ENCODE peak calls at places on chromosomes 3 and 15, in nine cellular contexts. B is cardiac muscle cell, J is epithelial cell of esophagus, W is tibial artery, U is HepG2, Z is GM12878, M is lung, X is GM20000, F is DND-41. L is an unnamed sample.

GRCh38 chr15:99911824-99912223 is 178.6 kb upstream of the LYSMD4 start:
- DNase-seq in M (no peak), J (no peak), W (no peak), F (no peak), B (peak; percentile 76), U (no peak), Z (no peak), X (no peak), L (no peak)

GRCh38 chr3:193240850-193241706 is at the start of gene PLAAT1:
- DNase-seq in U (no peak), X (peak; percentile 53), M (peak; percentile 45), J (peak; percentile 75), B (peak; percentile 76), F (no peak), W (no peak), Z (no peak), L (no peak)

GRCh38 chr15:60464836-60465630 is 13.9 kb downstream of the ICE2 start:
- DNase-seq in J (peak; percentile 19), B (peak; percentile 32), U (no peak), W (no peak), X (no peak), M (no peak), F (no peak), Z (no peak), L (peak; percentile 29)

GRCh38 chr15:84832446-84833040 is 15.4 kb downstream of the ALPK3 start:
- DNase-seq in U (no peak), B (no peak), M (no peak), F (no peak), X (no peak), J (no peak), Z (no peak), W (no peak), L (no peak)

GRCh38 chr15:29822100-29822684 is at the start of gene TJP1:
- DNase-seq in X (peak; percentile 26), U (peak; percentile 39), B (peak; percentile 86), F (no peak), M (peak; percentile 70), Z (no peak), J (peak; percentile 86), W (peak; percentile 75), L (peak; percentile 60)

GRCh38 chr3:120641696-120642246 is 40.3 kb downstream of the HGD start:
- DNase-seq in M (no peak), F (no peak), B (no peak), X (no peak), U (no peak), J (no peak), W (no peak), Z (no peak), L (no peak)

GRCh38 chr3:79558943-79559342 is 208.9 kb downstream of the ROBO1 start:
- DNase-seq in M (no peak), Z (no peak), B (no peak), W (no peak), F (no peak), J (no peak), X (no peak), U (no peak), L (no peak)

GRCh38 chr15:28955160-28955502 is 69.4 kb downstream of the APBA2 start:
- DNase-seq in J (no peak), X (no peak), W (no peak), M (no peak), F (peak; percentile 19), Z (peak; percentile 17), B (peak; percentile 76), U (no peak), L (peak; percentile 46)

GRCh38 chr3:188976407-188976806 is 195.4 kb upstream of the TPRG1 start:
- DNase-seq in B (no peak), Z (no peak), M (no peak), X (no peak), J (peak; percentile 65), F (no peak), U (no peak), W (no peak), L (no peak)

GRCh38 chr3:149618151-149619123 is 39.4 kb downstream of the WWTR1 start:
- DNase-seq in X (no peak), Z (no peak), J (peak; percentile 74), M (no peak), B (peak; percentile 77), F (no peak), W (peak; percentile 73), U (no peak), L (peak; percentile 78)

GRCh38 chr15:56736308-56736707 is 3.0 kb upstream of the ZNF280D start:
- DNase-seq in M (no peak), W (no peak), B (peak; percentile 70), Z (no peak), U (peak; percentile 31), F (no peak), J (peak; percentile 18), X (no peak), L (peak; percentile 56)

GRCh38 chr15:98676586-98677270 is 28.4 kb downstream of the IGF1R start:
- DNase-seq in M (no peak), W (no peak), J (no peak), X (no peak), U (no peak), F (no peak), B (no peak), Z (no peak), L (no peak)

GRCh38 chr3:143313598-143314188 is 194.1 kb downstream of the CHST2 start:
- DNase-seq in F (peak; percentile 77), U (no peak), J (no peak), X (no peak), Z (no peak), M (no peak), B (no peak), W (no peak), L (no peak)

GRCh38 chr15:45147606-45148005 is 17.8 kb downstream of the DUOX1 start:
- DNase-seq in X (no peak), W (no peak), M (no peak), J (no peak), B (no peak), F (no peak), Z (no peak), U (no peak), L (no peak)

GRCh38 chr3:62453448-62453847 is 80.1 kb upstream of the FEZF2 start:
- DNase-seq in J (no peak), Z (no peak), B (no peak), F (no peak), X (no peak), U (no peak), M (no peak), W (no peak), L (no peak)

GRCh38 chr15:89776274-89777072 is at the start of gene MESP2:
- DNase-seq in B (peak; percentile 89), J (peak; percentile 64), W (peak; percentile 84), X (peak; percentile 94), F (no peak), Z (no peak), M (peak; percentile 81), U (peak; percentile 67), L (peak; percentile 52)

GRCh38 chr15:89775815-89776214 is 317 bp upstream of the MESP2 start:
- DNase-seq in Z (no peak), B (no peak), W (no peak), X (no peak), M (no peak), J (no peak), U (no peak), F (no peak), L (no peak)

GRCh38 chr15:89774492-89774891 is 1.6 kb upstream of the MESP2 start:
- DNase-seq in W (no peak), Z (no peak), X (no peak), J (peak; percentile 93), M (no peak), B (no peak), F (no peak), U (no peak), L (no peak)

GRCh38 chr15:89770041-89770440 is 6.1 kb upstream of the MESP2 start:
- DNase-seq in M (no peak), J (no peak), W (no peak), B (peak; percentile 45), U (no peak), F (no peak), X (no peak), Z (no peak), L (no peak)

GRCh38 chr15:89772933-89773583 is 3.1 kb upstream of the MESP2 start:
- DNase-seq in W (no peak), B (no peak), Z (no peak), X (no peak), U (peak; percentile 47), F (no peak), M (no peak), J (peak; percentile 56), L (no peak)
- TF ChIP-seq CTCF in W (no peak), B (peak; percentile 29), Z (peak; percentile 16), X (no peak), U (no peak), F (peak; percentile 23), M (no peak), J (peak; percentile 51), L (peak; percentile 42)

DNA sequence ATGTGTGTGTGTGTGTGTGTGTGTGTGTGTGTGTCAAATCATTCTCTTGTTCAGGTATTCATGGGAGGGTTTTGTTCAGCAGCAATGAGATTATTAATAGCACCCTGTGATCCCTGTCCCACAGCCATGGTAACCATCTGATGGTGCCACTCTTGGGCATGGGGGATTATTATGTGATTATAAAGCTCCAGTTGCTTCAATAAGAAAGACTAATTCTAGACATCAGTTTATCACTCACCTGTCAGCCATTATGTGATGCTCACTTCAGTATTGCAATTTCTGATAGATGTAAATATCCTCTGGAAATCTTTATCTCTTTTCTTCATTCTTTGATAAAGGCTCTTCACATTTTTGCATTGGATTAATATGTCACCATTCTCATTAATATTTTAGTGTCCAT is 145.9 kb upstream of the POU1F1 start:
- DNase-seq in B (no peak), M (no peak), F (no peak), W (no peak), U (no peak), Z (no peak), X (no peak), J (no peak), L (no peak)
- TF ChIP-seq CTCF in B (no peak), M (no peak), F (no peak), W (no peak), U (no peak), Z (no peak), X (no peak), J (no peak), L (no peak)

GRCh38 chr3:85592256-85592655 is 633.5 kb downstream of the CADM2 start:
- DNase-seq in Z (no peak), F (no peak), J (no peak), X (no peak), M (no peak), W (no peak), U (no peak), B (no peak), L (no peak)
- TF ChIP-seq CTCF in Z (no peak), F (no peak), J (no peak), X (no peak), M (no peak), W (no peak), U (no peak), B (no peak), L (no peak)

DNA sequence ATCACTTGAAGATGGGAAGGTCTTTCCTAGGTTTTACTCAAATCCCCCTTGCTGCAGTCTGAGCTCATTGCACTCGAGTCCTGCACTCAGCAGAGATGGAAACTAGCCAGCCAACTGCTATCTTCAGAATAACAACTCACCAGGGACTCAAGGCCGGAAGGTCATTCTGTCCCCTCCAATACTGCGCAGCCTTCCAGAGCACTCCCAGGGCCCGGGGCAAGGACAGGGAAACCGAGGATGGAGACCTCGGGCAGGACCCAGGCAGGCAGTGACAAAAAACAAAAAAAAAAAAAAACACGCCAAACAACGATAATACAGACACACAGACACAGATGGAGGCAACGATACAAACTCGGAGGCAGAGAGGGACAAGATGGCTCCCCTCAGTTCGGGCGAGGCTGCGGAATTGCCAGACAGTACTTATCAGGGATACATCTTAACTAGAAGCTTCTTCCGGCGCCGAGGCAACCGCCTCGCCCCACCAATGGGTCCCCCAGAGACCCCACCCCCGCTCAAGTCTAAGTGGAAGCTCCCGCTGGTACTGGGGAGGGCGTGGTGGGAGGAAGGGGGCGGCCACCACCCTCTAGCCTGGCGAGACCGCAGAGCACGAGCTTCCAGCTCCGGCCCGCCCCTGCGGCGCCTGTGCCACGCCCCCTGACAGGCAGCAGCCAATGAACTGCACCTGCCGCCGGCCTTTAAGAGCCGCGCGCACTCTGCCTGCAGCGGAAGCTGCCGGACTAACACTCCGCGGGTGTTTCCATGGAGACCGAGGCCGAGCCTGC is 7.0 kb upstream of the MAP1A start:
- DNase-seq in J (peak; percentile 97), M (peak; percentile 98), U (peak; percentile 97), Z (peak; percentile 85), F (peak; percentile 99), X (peak; percentile 97), B (peak; percentile 99), W (peak; percentile 98), L (peak; percentile 98)
- TF ChIP-seq CTCF in J (no peak), M (no peak), U (peak; percentile 20), Z (peak; percentile 21), F (peak; percentile 48), X (no peak), B (peak; percentile 38), W (peak; percentile 23), L (peak; percentile 72)

L was measured in brain microvascular endothelial cell.